ENCODE peak calls at places on chromosomes 1 and 21, in six cellular contexts. One of them, this sample, is unnamed.

GRCh38 chr1:117370071-117370470 is 2.8 kb downstream of the MAN1A2 start:
- DNase-seq in right cardiac atrium: no peak
- DNase-seq in OCI-LY7: no peak
- DNase-seq in heart left ventricle: no peak
- DNase-seq in epithelial cell of esophagus: no peak
- DNase-seq in NT2/D1: no peak
- DNase-seq in this sample: no peak

GRCh38 chr1:207244409-207244801 is 77.1 kb upstream of the CD55 start:
- DNase-seq in OCI-LY7: no peak
- DNase-seq in epithelial cell of esophagus: no peak
- DNase-seq in NT2/D1: no peak
- DNase-seq in right cardiac atrium: no peak
- DNase-seq in heart left ventricle: no peak
- DNase-seq in this sample: no peak

GRCh38 chr1:51488372-51489050 is 30.6 kb downstream of the EPS15 start:
- DNase-seq in epithelial cell of esophagus: no peak
- DNase-seq in OCI-LY7: peak; percentile 27
- DNase-seq in NT2/D1: no peak
- DNase-seq in right cardiac atrium: no peak
- DNase-seq in heart left ventricle: no peak
- DNase-seq in this sample: no peak

GRCh38 chr21:36815284-36815683 is 116.4 kb downstream of the SIM2 start:
- DNase-seq in epithelial cell of esophagus: no peak
- DNase-seq in NT2/D1: no peak
- DNase-seq in right cardiac atrium: no peak
- DNase-seq in OCI-LY7: no peak
- DNase-seq in heart left ventricle: no peak
- DNase-seq in this sample: no peak

GRCh38 chr1:185733818-185734709 is at the start of gene HMCN1:
- DNase-seq in epithelial cell of esophagus: peak; percentile 41
- DNase-seq in NT2/D1: peak; percentile 81
- DNase-seq in right cardiac atrium: peak; percentile 94
- DNase-seq in heart left ventricle: peak; percentile 83
- DNase-seq in OCI-LY7: no peak
- DNase-seq in this sample: peak; percentile 84

GRCh38 chr1:173062156-173062938 is 11.6 kb upstream of the TNFSF18 start:
- DNase-seq in OCI-LY7: no peak
- DNase-seq in heart left ventricle: no peak
- DNase-seq in right cardiac atrium: no peak
- DNase-seq in NT2/D1: no peak
- DNase-seq in epithelial cell of esophagus: peak; percentile 94
- DNase-seq in this sample: no peak

GRCh38 chr1:20840731-20841130 is 53.6 kb upstream of the HP1BP3 start:
- DNase-seq in heart left ventricle: no peak
- DNase-seq in NT2/D1: no peak
- DNase-seq in right cardiac atrium: no peak
- DNase-seq in OCI-LY7: no peak
- DNase-seq in epithelial cell of esophagus: no peak
- DNase-seq in this sample: no peak

GRCh38 chr1:91730781-91731732 is 154.9 kb downstream of the TGFBR3 start:
- DNase-seq in OCI-LY7: no peak
- DNase-seq in epithelial cell of esophagus: peak; percentile 82
- DNase-seq in heart left ventricle: peak; percentile 69
- DNase-seq in right cardiac atrium: peak; percentile 60
- DNase-seq in NT2/D1: no peak
- DNase-seq in this sample: peak; percentile 70

GRCh38 chr1:208604295-208604694 is 360.1 kb upstream of the PLXNA2 start:
- DNase-seq in heart left ventricle: no peak
- DNase-seq in OCI-LY7: no peak
- DNase-seq in epithelial cell of esophagus: peak; percentile 77
- DNase-seq in NT2/D1: no peak
- DNase-seq in right cardiac atrium: no peak
- DNase-seq in this sample: no peak

GRCh38 chr21:26773058-26773457 is 72.2 kb downstream of the ADAMTS1 start:
- DNase-seq in epithelial cell of esophagus: no peak
- DNase-seq in heart left ventricle: no peak
- DNase-seq in right cardiac atrium: no peak
- DNase-seq in NT2/D1: no peak
- DNase-seq in OCI-LY7: no peak
- DNase-seq in this sample: no peak

GRCh38 chr21:26766826-26767325 is 78.3 kb downstream of the ADAMTS1 start:
- DNase-seq in right cardiac atrium: no peak
- DNase-seq in NT2/D1: no peak
- DNase-seq in epithelial cell of esophagus: no peak
- DNase-seq in OCI-LY7: no peak
- DNase-seq in heart left ventricle: no peak
- DNase-seq in this sample: no peak

DNA sequence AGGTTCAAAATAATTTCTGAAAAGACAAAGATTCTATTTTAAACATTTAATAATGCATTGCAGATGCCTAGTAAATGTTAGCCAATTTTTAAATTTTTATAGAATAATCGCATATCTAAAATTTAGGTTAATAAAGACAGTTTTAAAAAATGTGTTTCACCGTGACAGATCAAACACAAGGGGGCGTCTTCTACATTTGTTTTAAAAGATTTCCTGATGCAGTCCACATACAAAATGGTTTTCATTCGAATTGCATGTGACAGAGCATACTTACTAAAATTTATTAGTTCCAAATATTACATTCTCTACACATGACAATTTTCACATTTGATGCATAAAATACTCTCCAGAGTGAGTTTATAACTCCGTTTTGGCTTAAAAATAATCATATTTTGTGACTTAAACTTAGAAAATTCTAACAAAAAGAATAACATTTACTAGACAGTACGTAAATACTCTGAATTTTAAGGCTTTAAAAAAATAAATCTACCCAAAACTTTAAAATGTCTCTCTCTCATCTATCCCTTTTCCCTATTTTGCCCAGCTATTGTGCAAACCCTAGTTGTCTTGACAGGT is 75.5 kb downstream of the ADAMTS1 start:
- DNase-seq in epithelial cell of esophagus: peak; percentile 58
- DNase-seq in OCI-LY7: no peak
- DNase-seq in heart left ventricle: no peak
- DNase-seq in NT2/D1: no peak
- DNase-seq in right cardiac atrium: no peak
- DNase-seq in this sample: peak; percentile 45
- H3K4me3 ChIP-seq in epithelial cell of esophagus: no peak overlapping the region
- H3K4me3 ChIP-seq in OCI-LY7: no peak overlapping the region
- H3K4me3 ChIP-seq in heart left ventricle: no peak overlapping the region
- H3K4me3 ChIP-seq in NT2/D1: no peak overlapping the region
- H3K4me3 ChIP-seq in right cardiac atrium: no peak overlapping the region
- H3K4me3 ChIP-seq in this sample: no peak overlapping the region

GRCh38 chr1:112061056-112061455 is 71.6 kb upstream of the KCND3 start:
- DNase-seq in right cardiac atrium: no peak
- DNase-seq in heart left ventricle: no peak
- DNase-seq in OCI-LY7: no peak
- DNase-seq in epithelial cell of esophagus: peak; percentile 90
- DNase-seq in NT2/D1: no peak
- DNase-seq in this sample: no peak
- H3K4me3 ChIP-seq in right cardiac atrium: no peak overlapping the region
- H3K4me3 ChIP-seq in heart left ventricle: no peak overlapping the region
- H3K4me3 ChIP-seq in OCI-LY7: no peak overlapping the region
- H3K4me3 ChIP-seq in epithelial cell of esophagus: no peak overlapping the region
- H3K4me3 ChIP-seq in NT2/D1: no peak overlapping the region
- H3K4me3 ChIP-seq in this sample: no peak overlapping the region

GRCh38 chr1:176469450-176469985 is 6.5 kb downstream of the PAPPA2 start:
- DNase-seq in epithelial cell of esophagus: no peak
- DNase-seq in right cardiac atrium: no peak
- DNase-seq in heart left ventricle: no peak
- DNase-seq in NT2/D1: no peak
- DNase-seq in OCI-LY7: no peak
- DNase-seq in this sample: no peak
- H3K4me3 ChIP-seq in epithelial cell of esophagus: no peak overlapping the region
- H3K4me3 ChIP-seq in right cardiac atrium: no peak overlapping the region
- H3K4me3 ChIP-seq in heart left ventricle: no peak overlapping the region
- H3K4me3 ChIP-seq in NT2/D1: no peak overlapping the region
- H3K4me3 ChIP-seq in OCI-LY7: no peak overlapping the region
- H3K4me3 ChIP-seq in this sample: no peak overlapping the region

GRCh38 chr1:16148329-16149092 is 7.4 kb downstream of the EPHA2 start:
- DNase-seq in epithelial cell of esophagus: no peak
- DNase-seq in NT2/D1: no peak
- DNase-seq in OCI-LY7: no peak
- DNase-seq in right cardiac atrium: no peak
- DNase-seq in heart left ventricle: no peak
- DNase-seq in this sample: no peak
- H3K4me3 ChIP-seq in epithelial cell of esophagus: no peak overlapping the region
- H3K4me3 ChIP-seq in NT2/D1: no peak overlapping the region
- H3K4me3 ChIP-seq in OCI-LY7: no peak overlapping the region
- H3K4me3 ChIP-seq in right cardiac atrium: no peak overlapping the region
- H3K4me3 ChIP-seq in heart left ventricle: no peak overlapping the region
- H3K4me3 ChIP-seq in this sample: no peak overlapping the region

GRCh38 chr1:197933647-197934046 is 16.5 kb downstream of the LHX9 start:
- DNase-seq in OCI-LY7: no peak
- DNase-seq in epithelial cell of esophagus: no peak
- DNase-seq in heart left ventricle: no peak
- DNase-seq in right cardiac atrium: no peak
- DNase-seq in NT2/D1: no peak
- DNase-seq in this sample: no peak

GRCh38 chr1:197924516-197925123 is 7.4 kb downstream of the LHX9 start:
- DNase-seq in heart left ventricle: no peak
- DNase-seq in right cardiac atrium: no peak
- DNase-seq in epithelial cell of esophagus: peak; percentile 69
- DNase-seq in OCI-LY7: peak; percentile 61
- DNase-seq in NT2/D1: no peak
- DNase-seq in this sample: no peak

GRCh38 chr1:197933016-197933415 is 15.8 kb downstream of the LHX9 start:
- DNase-seq in epithelial cell of esophagus: no peak
- DNase-seq in NT2/D1: no peak
- DNase-seq in OCI-LY7: no peak
- DNase-seq in right cardiac atrium: no peak
- DNase-seq in heart left ventricle: no peak
- DNase-seq in this sample: no peak

GRCh38 chr1:197927908-197928665 is 10.9 kb downstream of the LHX9 start:
- DNase-seq in NT2/D1: no peak
- DNase-seq in epithelial cell of esophagus: no peak
- DNase-seq in heart left ventricle: no peak
- DNase-seq in right cardiac atrium: no peak
- DNase-seq in OCI-LY7: no peak
- DNase-seq in this sample: no peak

GRCh38 chr1:197928849-197929336 is 11.7 kb downstream of the LHX9 start:
- DNase-seq in OCI-LY7: peak; percentile 35
- DNase-seq in epithelial cell of esophagus: no peak
- DNase-seq in NT2/D1: no peak
- DNase-seq in heart left ventricle: no peak
- DNase-seq in right cardiac atrium: no peak
- DNase-seq in this sample: no peak
- H3K4me3 ChIP-seq in OCI-LY7: peak overlapping the region; percentile 40
- H3K4me3 ChIP-seq in epithelial cell of esophagus: peak overlapping the region; percentile 13
- H3K4me3 ChIP-seq in NT2/D1: no peak overlapping the region
- H3K4me3 ChIP-seq in heart left ventricle: no peak overlapping the region
- H3K4me3 ChIP-seq in right cardiac atrium: peak overlapping the region; percentile 18
- H3K4me3 ChIP-seq in this sample: no peak overlapping the region

GRCh38 chr1:23021834-23022233 is 2.6 kb downstream of the KDM1A start:
- DNase-seq in OCI-LY7: no peak
- DNase-seq in NT2/D1: no peak
- DNase-seq in right cardiac atrium: no peak
- DNase-seq in heart left ventricle: no peak
- DNase-seq in epithelial cell of esophagus: no peak
- DNase-seq in this sample: no peak
- H3K4me3 ChIP-seq in OCI-LY7: peak overlapping the region; percentile 91
- H3K4me3 ChIP-seq in NT2/D1: no peak overlapping the region
- H3K4me3 ChIP-seq in right cardiac atrium: no peak overlapping the region
- H3K4me3 ChIP-seq in heart left ventricle: no peak overlapping the region
- H3K4me3 ChIP-seq in epithelial cell of esophagus: no peak overlapping the region
- H3K4me3 ChIP-seq in this sample: no peak overlapping the region

GRCh38 chr1:156282479-156283222 is at the start of gene SMG5:
- DNase-seq in OCI-LY7: peak; percentile 99
- DNase-seq in right cardiac atrium: peak; percentile 98
- DNase-seq in heart left ventricle: peak; percentile 98
- DNase-seq in NT2/D1: peak; percentile 100
- DNase-seq in epithelial cell of esophagus: peak; percentile 99
- DNase-seq in this sample: peak; percentile 95

GRCh38 chr1:156282143-156282478 is 514 bp downstream of the SMG5 start:
- DNase-seq in epithelial cell of esophagus: peak; percentile 51
- DNase-seq in heart left ventricle: no peak
- DNase-seq in OCI-LY7: no peak
- DNase-seq in NT2/D1: no peak
- DNase-seq in right cardiac atrium: no peak
- DNase-seq in this sample: no peak

GRCh38 chr1:156279837-156280236 is 2.8 kb downstream of the SMG5 start:
- DNase-seq in heart left ventricle: no peak
- DNase-seq in OCI-LY7: no peak
- DNase-seq in NT2/D1: no peak
- DNase-seq in epithelial cell of esophagus: no peak
- DNase-seq in right cardiac atrium: no peak
- DNase-seq in this sample: no peak

GRCh38 chr1:156284112-156284511 is at the start of gene TMEM79:
- DNase-seq in NT2/D1: no peak
- DNase-seq in heart left ventricle: no peak
- DNase-seq in right cardiac atrium: no peak
- DNase-seq in epithelial cell of esophagus: peak; percentile 88
- DNase-seq in OCI-LY7: no peak
- DNase-seq in this sample: no peak

GRCh38 chr1:156281281-156282142 is 1.1 kb downstream of the SMG5 start:
- DNase-seq in heart left ventricle: peak; percentile 83
- DNase-seq in right cardiac atrium: peak; percentile 78
- DNase-seq in NT2/D1: no peak
- DNase-seq in epithelial cell of esophagus: peak; percentile 56
- DNase-seq in OCI-LY7: peak; percentile 69
- DNase-seq in this sample: peak; percentile 69
- H3K4me3 ChIP-seq in heart left ventricle: peak overlapping the region; percentile 90
- H3K4me3 ChIP-seq in right cardiac atrium: peak overlapping the region; percentile 74
- H3K4me3 ChIP-seq in NT2/D1: peak overlapping the region; percentile 80
- H3K4me3 ChIP-seq in epithelial cell of esophagus: peak overlapping the region; percentile 85
- H3K4me3 ChIP-seq in OCI-LY7: peak overlapping the region; percentile 82
- H3K4me3 ChIP-seq in this sample: peak overlapping the region; percentile 97

DNA sequence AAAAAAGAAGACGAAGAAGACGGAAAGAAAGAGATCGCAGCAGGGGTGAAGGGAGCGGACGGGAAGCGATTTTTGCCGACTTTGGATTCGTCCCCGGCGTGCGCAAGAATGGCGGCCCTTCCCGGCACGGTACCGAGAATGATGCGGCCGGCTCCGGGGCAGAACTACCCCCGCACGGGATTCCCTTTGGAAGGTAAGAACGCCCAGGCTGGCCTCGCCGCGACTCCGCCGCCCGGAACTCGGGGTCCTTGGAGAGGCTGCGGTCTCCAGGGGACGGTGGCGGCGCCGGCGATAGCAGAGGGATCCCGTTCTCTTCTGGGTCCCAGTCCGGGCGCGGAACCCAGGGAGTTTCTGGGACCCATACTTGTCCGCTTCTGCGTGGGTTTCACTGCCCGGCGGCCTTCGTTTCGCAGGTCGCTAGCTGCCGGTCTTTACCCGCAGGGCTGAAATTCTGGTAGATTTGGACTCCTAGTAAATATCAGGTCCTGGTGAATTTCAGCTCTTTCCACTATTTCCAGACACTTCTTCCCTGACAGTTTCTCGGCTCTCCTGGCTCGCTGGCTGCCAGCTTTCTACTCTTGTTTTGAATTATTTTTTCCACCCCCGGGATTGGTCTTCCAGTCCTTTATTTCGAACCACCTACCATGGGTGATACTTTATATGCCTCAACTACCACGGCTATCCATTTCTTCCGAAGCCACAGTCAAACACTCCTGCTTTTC is 1.0 kb downstream of the PAX7 start:
- DNase-seq in OCI-LY7: no peak
- DNase-seq in heart left ventricle: no peak
- DNase-seq in epithelial cell of esophagus: no peak
- DNase-seq in right cardiac atrium: no peak
- DNase-seq in NT2/D1: no peak
- DNase-seq in this sample: no peak
- H3K4me3 ChIP-seq in OCI-LY7: no peak overlapping the region
- H3K4me3 ChIP-seq in heart left ventricle: no peak overlapping the region
- H3K4me3 ChIP-seq in epithelial cell of esophagus: no peak overlapping the region
- H3K4me3 ChIP-seq in right cardiac atrium: peak overlapping the region; percentile 48
- H3K4me3 ChIP-seq in NT2/D1: peak overlapping the region; percentile 21
- H3K4me3 ChIP-seq in this sample: peak overlapping the region; percentile 12

GRCh38 chr1:18283601-18284385 is 176.2 kb downstream of the IGSF21 start:
- DNase-seq in heart left ventricle: no peak
- DNase-seq in epithelial cell of esophagus: no peak
- DNase-seq in right cardiac atrium: no peak
- DNase-seq in OCI-LY7: no peak
- DNase-seq in NT2/D1: no peak
- DNase-seq in this sample: no peak
- H3K4me3 ChIP-seq in heart left ventricle: no peak overlapping the region
- H3K4me3 ChIP-seq in epithelial cell of esophagus: no peak overlapping the region
- H3K4me3 ChIP-seq in right cardiac atrium: no peak overlapping the region
- H3K4me3 ChIP-seq in OCI-LY7: peak overlapping the region; percentile 66
- H3K4me3 ChIP-seq in NT2/D1: no peak overlapping the region
- H3K4me3 ChIP-seq in this sample: no peak overlapping the region